ENCODE peak calls at places on chromosomes 5 and 9, in four cellular contexts. R, H, V and Y are unnamed samples. For H3K4me1 and H3K27me3, the result is how much of the 10 kb centered on the place peaks cover.

GRCh38 chr5:20601678-20602100 is 613.7 kb upstream of the CDH18 start:
- DNase-seq in R (no peak), H (no peak), V (no peak), Y (peak)

GRCh38 chr9:129609486-129610192 is 11.3 kb downstream of the C9orf50 start:
- DNase-seq in R (peak), H (peak), V (peak), Y (no peak)

GRCh38 chr5:180129291-180130190 is 58.0 kb upstream of the RNF130 start:
- DNase-seq in R (no peak), H (no peak), V (no peak), Y (no peak)

GRCh38 chr5:145237843-145238242 is 597.3 kb downstream of the PRELID2 start:
- DNase-seq in R (no peak), H (no peak), V (no peak), Y (peak)

GRCh38 chr5:59039296-59040006 is 456.6 kb downstream of the RAB3C start:
- DNase-seq in R (peak), H (peak), V (peak), Y (no peak)

GRCh38 chr5:135881244-135881643 is 14.4 kb downstream of the IL9 start:
- DNase-seq in R (no peak), H (no peak), V (no peak), Y (no peak)

GRCh38 chr9:36136894-36137391 is 410 bp downstream of the GLIPR2 start:
- DNase-seq in R (no peak), H (no peak), V (no peak), Y (no peak)

GRCh38 chr5:82283893-82284292 is 5.7 kb upstream of the RPS23 start:
- DNase-seq in R (no peak), H (no peak), V (no peak), Y (no peak)

GRCh38 chr5:162078805-162079204 is 11.2 kb downstream of the GABRG2 start:
- DNase-seq in R (no peak), H (no peak), V (no peak), Y (no peak)

GRCh38 chr9:115035872-115036612 is 81.9 kb downstream of the TNC start:
- DNase-seq in R (no peak), H (peak), V (peak), Y (no peak)

GRCh38 chr5:139647406-139648204 is 544 bp upstream of the CXXC5 start:
- DNase-seq in R (no peak), H (no peak), V (no peak), Y (no peak)

GRCh38 chr5:172775326-172776234 is 4.6 kb upstream of the DUSP1 start:
- DNase-seq in R (peak), H (peak), V (no peak), Y (no peak)
- H3K4me1 ChIP-seq in R (under half), H (half or more), V (under half), Y (under half)

GRCh38 chr5:12274236-12274635 is 370.0 kb upstream of the CTNND2 start:
- DNase-seq in R (no peak), H (no peak), V (no peak), Y (no peak)

GRCh38 chr5:12272389-12272788 is 368.1 kb upstream of the CTNND2 start:
- DNase-seq in R (no peak), H (no peak), V (no peak), Y (peak)

GRCh38 chr5:12277504-12278192 is 373.4 kb upstream of the CTNND2 start:
- DNase-seq in R (no peak), H (no peak), V (no peak), Y (no peak)
- H3K4me3 ChIP-seq in R (no peak), H (no peak), V (no peak), Y (no peak)

DNA sequence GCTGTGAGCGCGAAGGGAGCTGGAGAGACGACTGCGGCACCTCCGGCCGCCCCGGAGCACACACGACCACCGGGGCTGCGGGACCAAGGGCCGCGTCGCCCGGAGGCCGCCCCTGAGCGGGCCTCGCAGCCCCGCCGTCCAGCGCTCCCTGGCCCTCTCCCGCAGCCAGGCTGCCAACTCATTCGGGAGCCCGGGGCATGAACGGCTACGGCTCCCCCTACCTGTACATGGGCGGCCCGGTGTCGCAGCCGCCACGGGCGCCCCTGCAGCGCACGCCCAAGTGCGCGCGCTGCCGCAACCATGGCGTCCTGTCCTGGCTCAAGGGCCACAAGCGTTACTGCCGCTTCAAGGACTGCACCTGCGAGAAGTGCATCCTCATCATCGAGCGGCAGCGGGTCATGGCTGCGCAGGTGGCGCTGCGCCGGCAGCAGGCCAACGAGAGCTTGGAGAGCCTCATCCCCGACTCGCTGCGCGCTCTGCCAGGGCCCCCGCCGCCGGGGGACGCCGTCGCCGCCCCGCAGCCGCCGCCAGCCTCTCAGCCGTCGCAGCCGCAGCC is 428 bp downstream of the DMRT3 start:
- DNase-seq in R (no peak), H (no peak), V (no peak), Y (no peak)
- H3K27me3 ChIP-seq in R (half or more), H (half or more), V (half or more), Y (half or more)

DNA sequence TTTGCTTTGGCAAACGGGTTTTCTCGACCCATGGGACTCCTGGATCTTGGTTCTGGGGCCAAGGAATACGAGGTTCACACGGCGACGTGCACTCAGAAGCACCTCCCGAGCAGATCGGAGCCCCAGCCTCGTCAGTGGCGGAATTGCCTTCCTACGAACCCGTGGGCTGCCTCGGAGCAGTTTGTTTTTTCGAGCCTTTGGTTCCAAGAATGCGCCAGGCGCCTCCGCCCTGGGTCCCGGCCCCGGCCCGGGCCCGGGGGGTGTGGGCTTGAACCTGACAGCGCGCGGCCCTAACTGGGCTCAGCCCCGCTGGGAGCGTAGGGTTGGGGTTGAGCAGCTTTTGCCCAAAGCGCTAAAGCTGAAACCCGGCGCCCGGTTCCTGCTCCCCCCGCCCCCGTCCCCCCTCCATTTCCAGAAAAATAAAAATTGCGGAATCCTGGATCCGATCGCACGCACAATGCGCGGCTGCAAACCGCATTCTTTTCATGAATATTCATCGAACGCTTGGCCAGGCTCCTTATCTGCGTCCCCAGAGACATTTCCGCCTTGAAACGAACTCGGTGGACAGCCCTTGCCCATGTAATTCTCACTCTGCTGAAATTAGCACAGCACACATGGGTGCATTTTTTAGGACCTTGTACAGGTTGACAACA is 1.0 kb downstream of the BASP1 start:
- DNase-seq in R (peak), H (no peak), V (peak), Y (no peak)
- H3K4me1 ChIP-seq in R (under half), H (under half), V (under half), Y (under half)

GRCh38 chr9:2602704-2603116 is 18.9 kb upstream of the VLDLR start:
- DNase-seq in R (no peak), H (no peak), V (no peak), Y (no peak)
- H3K4me3 ChIP-seq in R (no peak), H (no peak), V (no peak), Y (no peak)

GRCh38 chr9:109863961-109864360 is 84.0 kb downstream of the PALM2AKAP2 start:
- DNase-seq in R (no peak), H (no peak), V (peak), Y (no peak)
- H3K27me3 ChIP-seq in R (under half), H (under half), V (under half), Y (under half)